ENCODE peak calls at places on chromosomes 13 and 19, in five cellular contexts. S, F, Q, E and N are unnamed samples.

GRCh38 chr19:44807162-44807561 is 1.7 kb upstream of the BCAM start:
- DNase-seq in S (no peak), F (no peak), E (no peak), Q (no peak), N (peak)

GRCh38 chr19:54431255-54431838 is 16.1 kb downstream of the TTYH1 start:
- DNase-seq in E (no peak), F (no peak), S (no peak), Q (no peak), N (no peak)

GRCh38 chr13:97367016-97367415 is 67.0 kb upstream of the RAP2A start:
- DNase-seq in E (peak), F (no peak), S (no peak), Q (peak), N (no peak)

GRCh38 chr13:109389456-109389855 is 396.9 kb downstream of the IRS2 start:
- DNase-seq in Q (no peak), F (no peak), S (no peak), E (no peak), N (no peak)

GRCh38 chr19:9848060-9848459 is 12.9 kb downstream of the PIN1 start:
- DNase-seq in E (no peak), Q (no peak), F (no peak), S (no peak), N (peak)

GRCh38 chr19:52943884-52944643 is 18.6 kb downstream of the ZNF816 start:
- DNase-seq in S (no peak), E (no peak), Q (no peak), F (no peak), N (no peak)

GRCh38 chr13:32164622-32165268 is 133.2 kb downstream of the FRY start:
- DNase-seq in F (no peak), Q (peak), E (no peak), S (no peak), N (peak)

GRCh38 chr19:8487137-8487851 is 15.1 kb downstream of the PRAM1 start:
- DNase-seq in E (no peak), S (peak), Q (no peak), F (peak), N (no peak)

GRCh38 chr19:38228491-38229439 is 4.7 kb upstream of the DPF1 start:
- DNase-seq in F (no peak), S (no peak), E (no peak), Q (no peak), N (no peak)

GRCh38 chr13:105037064-105037463 is 1498.4 kb downstream of the EFNB2 start:
- DNase-seq in E (no peak), Q (no peak), F (no peak), S (no peak), N (no peak)

GRCh38 chr19:15759962-15760565 is 22.3 kb downstream of the OR10H3 start:
- DNase-seq in E (no peak), Q (no peak), S (no peak), F (no peak), N (no peak)
- TF ChIP-seq CTCF in E (no peak), Q (no peak), S (no peak), F (no peak), N (peak)

GRCh38 chr13:95136638-95137037 is 164.6 kb downstream of the ABCC4 start:
- DNase-seq in E (no peak), Q (no peak), F (no peak), S (no peak), N (no peak)
- TF ChIP-seq CTCF in E (no peak), Q (no peak), F (no peak), S (no peak), N (no peak)

DNA sequence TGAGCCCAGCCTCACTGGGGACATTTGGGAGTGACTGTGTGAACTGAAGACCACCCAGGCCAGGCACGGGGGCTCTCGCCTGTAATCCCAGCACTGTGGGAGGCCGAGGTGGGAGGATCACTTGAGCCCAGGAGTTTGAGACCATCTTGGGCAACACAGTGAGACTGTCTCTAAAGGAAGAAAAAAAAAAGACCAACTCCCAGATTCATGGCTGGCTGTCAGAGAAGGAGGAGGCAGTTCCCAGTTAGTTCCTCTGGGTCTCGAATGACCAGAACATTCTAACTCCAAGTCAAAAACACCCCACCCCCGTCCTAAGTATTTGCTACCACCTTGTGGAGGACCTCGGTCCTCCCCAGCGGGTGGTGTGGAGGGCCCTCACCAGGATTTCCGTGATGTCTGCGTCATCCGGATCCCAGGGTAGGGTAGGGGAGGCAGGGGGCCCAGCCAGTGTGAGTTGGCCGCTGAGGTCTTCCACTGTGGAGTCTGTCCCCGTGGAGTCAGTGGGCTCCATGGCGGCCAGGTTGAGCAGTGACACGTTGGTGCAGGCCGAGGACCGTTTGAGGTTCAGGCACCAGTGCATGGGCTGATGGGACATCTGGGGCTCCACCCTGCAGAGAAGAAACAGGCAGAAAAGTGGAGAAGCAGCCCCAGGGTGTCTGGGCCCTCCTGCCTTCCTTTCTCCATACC is 1.3 kb downstream of the TSKS start:
- DNase-seq in Q (no peak), E (peak), S (no peak), F (no peak), N (no peak)
- TF ChIP-seq CTCF in Q (peak), E (peak), S (no peak), F (peak), N (no peak)

DNA sequence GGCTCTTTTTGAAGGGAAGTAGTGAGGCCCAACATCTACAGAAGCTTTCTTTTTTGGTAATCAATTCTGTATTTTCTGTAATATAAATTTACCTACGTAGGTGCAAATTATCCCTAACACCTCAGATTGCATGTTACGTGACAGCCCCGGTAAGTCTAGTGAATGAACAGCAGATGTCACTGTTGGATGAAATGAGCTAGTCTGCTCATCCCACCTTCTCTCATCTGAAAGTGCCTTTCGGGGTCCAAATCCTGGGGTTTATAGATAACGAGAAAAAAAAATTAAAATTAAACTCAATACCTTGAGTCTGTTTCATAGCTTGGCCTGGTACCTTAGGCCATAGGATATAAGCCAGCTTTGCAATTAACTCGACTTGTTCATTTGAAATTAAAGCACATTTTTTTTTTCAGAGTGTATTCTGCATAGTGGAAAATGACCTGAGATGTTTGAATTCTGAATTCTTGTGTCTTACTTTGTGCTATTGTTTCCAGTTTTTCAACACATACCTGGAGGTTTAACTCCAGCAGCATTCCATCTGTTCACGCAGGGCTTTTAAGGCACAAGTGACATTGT is 548.2 kb downstream of the GPC5 start:
- DNase-seq in Q (no peak), E (no peak), S (no peak), F (no peak), N (peak)
- TF ChIP-seq CTCF in Q (peak), E (no peak), S (no peak), F (peak), N (peak)

GRCh38 chr13:24985102-24985501 is 110.8 kb upstream of the PABPC3 start:
- DNase-seq in S (no peak), Q (no peak), F (no peak), E (no peak), N (no peak)
- TF ChIP-seq CTCF in S (no peak), Q (no peak), F (peak), E (no peak), N (no peak)

DNA sequence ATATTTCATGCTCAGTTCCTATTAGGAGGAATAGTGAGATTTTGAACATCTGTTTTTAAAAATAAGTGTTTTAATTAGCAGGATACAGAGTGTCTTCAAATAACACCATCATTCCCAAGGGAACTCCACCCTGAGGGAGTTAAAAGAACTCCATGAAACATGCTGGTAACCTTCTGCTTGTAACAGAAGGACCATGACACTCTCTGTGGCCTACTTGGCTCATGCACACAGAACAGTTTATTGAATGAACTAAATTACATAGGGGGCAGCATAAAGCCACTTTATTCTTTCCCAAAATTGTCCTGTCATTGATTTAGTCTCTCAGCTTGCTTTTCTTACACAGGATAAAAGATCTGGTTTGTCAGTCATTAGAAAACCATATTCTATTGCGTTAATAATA is 809.5 kb upstream of the SLITRK6 start:
- DNase-seq in Q (no peak), E (no peak), F (no peak), S (no peak), N (no peak)
- TF ChIP-seq CTCF in Q (no peak), E (no peak), F (no peak), S (no peak), N (no peak)

GRCh38 chr13:51959773-51960172 is 51.5 kb downstream of the ATP7B start:
- DNase-seq in F (no peak), S (no peak), E (no peak), Q (no peak), N (peak)
- TF ChIP-seq CTCF in F (peak), S (no peak), E (no peak), Q (no peak), N (peak)

GRCh38 chr13:48749699-48750473 is 96.2 kb downstream of the CYSLTR2 start:
- DNase-seq in F (no peak), Q (peak), E (peak), S (peak), N (peak)
- TF ChIP-seq CTCF in F (peak), Q (peak), E (peak), S (no peak), N (peak)